ENCODE peak calls at places on chromosomes 12 and 14, in six cellular contexts. Q is GM12878, I is H1, A is HCT116, H is HepG2, Z is K562. R is an unnamed sample.

GRCh38 chr14:92421756-92422155 is 91.8 kb upstream of the RIN3 start:
- DNase-seq in Q (no peak), I (no peak), A (no peak), H (no peak), Z (no peak), R (no peak)

GRCh38 chr12:67222302-67222701 is 46.9 kb upstream of the CAND1 start:
- DNase-seq in Q (no peak), I (no peak), A (peak; percentile 4), H (no peak), Z (peak; percentile 8), R (peak; percentile 23)

GRCh38 chr14:93007225-93007997 is 84.5 kb downstream of the CHGA start:
- DNase-seq in Q (peak; percentile 23), I (no peak), A (no peak), H (no peak), Z (no peak), R (no peak)

GRCh38 chr14:79732911-79733310 is 478.4 kb downstream of the DIO2 start:
- DNase-seq in Q (no peak), I (no peak), A (no peak), H (no peak), Z (no peak), R (no peak)

GRCh38 chr14:51236314-51236713 is 3.7 kb upstream of the TMX1 start:
- DNase-seq in Q (no peak), I (no peak), A (no peak), H (no peak), Z (no peak), R (no peak)

GRCh38 chr12:32983968-32984367 is 87.4 kb upstream of the PKP2 start:
- DNase-seq in Q (no peak), I (peak; percentile 17), A (no peak), H (no peak), Z (no peak), R (peak; percentile 70)

GRCh38 chr12:31387011-31387410 is 61.1 kb upstream of the SINHCAF start:
- DNase-seq in Q (no peak), I (no peak), A (no peak), H (no peak), Z (no peak), R (peak; percentile 91)

GRCh38 chr12:47021298-47021697 is 58.1 kb upstream of the PCED1B start:
- DNase-seq in Q (peak; percentile 11), I (no peak), A (peak; percentile 90), H (peak; percentile 46), Z (peak; percentile 30), R (peak; percentile 46)

GRCh38 chr12:21169878-21170472 is 39.0 kb downstream of the SLCO1B1 start:
- DNase-seq in Q (no peak), I (peak; percentile 73), A (peak; percentile 37), H (peak; percentile 37), Z (peak; percentile 29), R (peak; percentile 97)

GRCh38 chr12:104152691-104153241 is 14.8 kb upstream of the NFYB start:
- DNase-seq in Q (no peak), I (no peak), A (no peak), H (no peak), Z (no peak), R (no peak)

GRCh38 chr14:96986701-96987474 is 189.7 kb downstream of the VRK1 start:
- DNase-seq in Q (no peak), I (no peak), A (no peak), H (no peak), Z (no peak), R (no peak)

GRCh38 chr12:109535231-109535862 is 38.0 kb downstream of the MMAB start:
- DNase-seq in Q (no peak), I (no peak), A (no peak), H (no peak), Z (no peak), R (no peak)

GRCh38 chr12:3744216-3744883 is 8.6 kb downstream of the CRACR2A start:
- DNase-seq in Q (no peak), I (no peak), A (no peak), H (no peak), Z (no peak), R (no peak)

GRCh38 chr12:122855071-122855829 is 20.0 kb downstream of the HIP1R start:
- DNase-seq in Q (no peak), I (no peak), A (no peak), H (no peak), Z (no peak), R (no peak)

GRCh38 chr12:49264466-49264872 is 413 bp upstream of the TUBA1C start:
- DNase-seq in Q (no peak), I (no peak), A (no peak), H (no peak), Z (peak; percentile 76), R (no peak)

GRCh38 chr14:71891185-71891584 is 41.0 kb upstream of the RGS6 start:
- DNase-seq in Q (no peak), I (no peak), A (no peak), H (no peak), Z (no peak), R (no peak)

GRCh38 chr12:3453266-3453862 is 37.6 kb upstream of the PRMT8 start:
- DNase-seq in Q (no peak), I (no peak), A (no peak), H (no peak), Z (no peak), R (no peak)

GRCh38 chr12:56590237-56590830 is 39.8 kb downstream of the BAZ2A start:
- DNase-seq in Q (no peak), I (no peak), A (no peak), H (peak; percentile 41), Z (peak; percentile 59), R (no peak)

GRCh38 chr12:51369581-51369980 is 21.6 kb downstream of the GALNT6 start:
- DNase-seq in Q (no peak), I (no peak), A (no peak), H (no peak), Z (no peak), R (no peak)

GRCh38 chr12:44385964-44386363 is 490.2 kb downstream of the NELL2 start:
- DNase-seq in Q (no peak), I (no peak), A (no peak), H (no peak), Z (no peak), R (no peak)

DNA sequence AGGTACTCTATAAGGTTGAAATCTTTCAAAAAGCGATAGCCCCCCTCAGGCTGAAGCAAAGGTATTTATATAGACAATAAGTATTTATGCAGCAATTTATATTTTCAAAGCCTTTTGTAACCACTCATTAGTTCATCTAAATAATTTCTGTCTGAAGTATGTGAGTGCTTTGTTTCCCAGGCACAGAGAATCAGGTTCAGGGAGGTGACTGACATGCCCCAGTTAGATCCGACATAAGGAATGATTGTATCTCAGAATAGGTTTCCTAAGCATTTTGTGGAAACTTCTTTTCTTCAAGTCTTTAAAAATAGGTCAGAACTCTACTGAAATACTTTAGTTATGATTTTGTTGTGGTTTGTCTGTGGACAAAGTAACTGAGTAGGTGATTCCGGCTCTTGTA is 283.4 kb upstream of the G2E3 start:
- DNase-seq in Q (no peak), I (no peak), A (no peak), H (no peak), Z (no peak), R (no peak)
- H3K4me3 ChIP-seq in Q (no peak overlapping the region), I (no peak overlapping the region), A (no peak overlapping the region), H (no peak overlapping the region), Z (no peak overlapping the region), R (no peak overlapping the region)

GRCh38 chr12:15853877-15854276 is 28.3 kb upstream of the STRAP start:
- DNase-seq in Q (no peak), I (no peak), A (no peak), H (no peak), Z (no peak), R (no peak)

GRCh38 chr12:15852383-15852782 is 29.8 kb upstream of the STRAP start:
- DNase-seq in Q (no peak), I (no peak), A (no peak), H (no peak), Z (no peak), R (no peak)

GRCh38 chr12:15851919-15852318 is 30.3 kb upstream of the STRAP start:
- DNase-seq in Q (no peak), I (no peak), A (no peak), H (no peak), Z (no peak), R (no peak)

GRCh38 chr12:15848606-15849005 is 33.6 kb upstream of the STRAP start:
- DNase-seq in Q (no peak), I (no peak), A (no peak), H (no peak), Z (no peak), R (no peak)

GRCh38 chr12:15851045-15851444 is 31.1 kb upstream of the STRAP start:
- DNase-seq in Q (no peak), I (no peak), A (no peak), H (no peak), Z (no peak), R (no peak)
- H3K4me1 ChIP-seq in Q (no peaks in the 10 kb centered on the region), I (no peaks in the 10 kb centered on the region), A (peaks cover 12% of the 10 kb centered on the region), H (peaks cover 14% of the 10 kb centered on the region), Z (no peaks in the 10 kb centered on the region), R (no peaks in the 10 kb centered on the region)

GRCh38 chr14:34715108-34715863 is 893 bp upstream of the CFL2 start:
- DNase-seq in Q (no peak), I (no peak), A (no peak), H (no peak), Z (no peak), R (no peak)

GRCh38 chr14:34713122-34713680 is 1.2 kb downstream of the CFL2 start:
- DNase-seq in Q (no peak), I (no peak), A (no peak), H (no peak), Z (peak; percentile 29), R (no peak)

GRCh38 chr14:34714320-34715107 is at the start of gene CFL2:
- DNase-seq in Q (no peak), I (peak; percentile 46), A (peak; percentile 32), H (peak; percentile 86), Z (peak; percentile 88), R (peak; percentile 27)

GRCh38 chr14:34711808-34712712 is 2.3 kb downstream of the CFL2 start:
- DNase-seq in Q (no peak), I (no peak), A (no peak), H (no peak), Z (no peak), R (no peak)

GRCh38 chr14:34713681-34714319 is 593 bp downstream of the CFL2 start:
- DNase-seq in Q (no peak), I (no peak), A (no peak), H (peak; percentile 55), Z (peak; percentile 7), R (no peak)
- TF ChIP-seq ZNF274 in Q (no peak), I (no peak), A (no peak), H (no peak), Z (no peak), R (no peak)

DNA sequence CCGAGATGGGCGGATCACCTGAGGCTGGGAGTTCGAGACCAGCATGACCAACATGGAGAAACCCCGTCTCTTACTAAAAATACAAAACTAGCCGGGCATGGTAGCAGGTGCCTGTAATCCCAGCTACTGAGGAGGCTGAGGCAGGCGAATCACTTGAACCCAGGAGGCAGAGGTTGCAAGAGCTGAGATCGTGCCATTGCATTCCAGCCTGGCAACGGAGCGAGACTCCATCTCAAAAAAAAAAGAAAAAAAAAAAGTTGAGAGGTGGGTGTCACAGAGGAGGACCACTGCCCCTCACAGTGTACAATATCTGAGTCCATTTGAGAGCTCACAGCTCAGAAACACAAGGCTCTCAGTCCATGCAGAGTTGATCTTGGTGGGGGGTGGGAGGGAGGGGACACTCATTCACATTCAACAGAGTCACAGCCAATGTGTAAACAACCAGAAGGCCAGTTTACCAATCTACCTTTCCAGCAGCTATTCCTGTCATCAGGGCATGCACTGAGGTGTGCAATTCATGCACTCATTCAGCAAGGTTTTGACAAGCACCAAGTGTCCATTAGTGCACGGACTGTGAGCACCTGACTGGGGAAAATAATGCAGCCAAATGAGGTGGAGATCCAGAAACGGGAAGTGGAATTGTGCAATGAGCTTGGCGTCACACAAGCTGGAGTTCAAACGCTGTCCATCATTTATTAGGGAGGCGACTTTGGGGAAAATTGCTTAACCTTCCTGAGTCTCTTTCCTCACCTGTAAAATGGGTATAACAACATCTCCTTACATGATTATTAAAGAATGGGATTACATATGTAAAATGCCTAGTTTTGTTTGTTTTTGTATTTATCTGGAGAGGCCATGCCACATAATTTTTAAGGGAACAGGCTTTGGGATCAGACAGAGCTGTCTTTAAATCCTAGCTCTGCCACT is 4.4 kb upstream of the EIF5 start:
- DNase-seq in Q (no peak), I (no peak), A (no peak), H (peak; percentile 64), Z (no peak), R (no peak)
- H3K4me3 ChIP-seq in Q (no peak overlapping the region), I (no peak overlapping the region), A (no peak overlapping the region), H (no peak overlapping the region), Z (no peak overlapping the region), R (no peak overlapping the region)